ENCODE peak calls at places on chromosomes 3 and 15, in seven cellular contexts. Y, C, H, L, N, J and B are unnamed samples.

GRCh38 chr3:32596926-32597369 is 26.3 kb upstream of the DYNC1LI1 start:
- DNase-seq in C (no peak), Y (no peak), J (no peak), H (peak), N (no peak), L (no peak), B (no peak)

GRCh38 chr15:44738340-44738984 is 2.1 kb downstream of the TRIM69 start:
- DNase-seq in J (peak), Y (no peak), H (peak), C (peak), L (peak), N (no peak), B (peak)

GRCh38 chr3:137012097-137012501 is 54.3 kb downstream of the IL20RB start:
- DNase-seq in N (no peak), H (no peak), J (no peak), Y (no peak), C (no peak), L (no peak), B (no peak)

GRCh38 chr3:187112934-187113793 is 26.1 kb downstream of the RPL39L start:
- DNase-seq in L (peak), N (no peak), C (peak), J (peak), Y (no peak), H (peak), B (no peak)

GRCh38 chr3:9727041-9727595 is 4.4 kb upstream of the BRPF1 start:
- DNase-seq in C (peak), N (peak), J (peak), H (peak), L (peak), Y (no peak), B (no peak)

GRCh38 chr3:171384101-171384891 is 75.9 kb downstream of the TNIK start:
- DNase-seq in Y (no peak), H (no peak), J (no peak), L (no peak), C (no peak), N (no peak), B (no peak)

GRCh38 chr3:24523988-24524727 is 29.5 kb upstream of the THRB start:
- DNase-seq in C (no peak), Y (no peak), J (no peak), H (no peak), N (no peak), L (no peak), B (no peak)

GRCh38 chr3:28317438-28318022 is 31.0 kb upstream of the ZCWPW2 start:
- DNase-seq in L (peak), J (peak), N (no peak), C (peak), H (peak), Y (no peak), B (peak)

GRCh38 chr15:39199076-39199475 is 381.8 kb upstream of the THBS1 start:
- DNase-seq in H (no peak), L (no peak), J (no peak), Y (no peak), C (peak), N (no peak), B (no peak)

GRCh38 chr15:33639968-33640367 is 328.3 kb upstream of the CHRM5 start:
- DNase-seq in H (no peak), N (no peak), J (no peak), L (no peak), C (peak), Y (no peak), B (no peak)

GRCh38 chr3:139134678-139135372 is 90.1 kb upstream of the PRR23C start:
- DNase-seq in Y (no peak), J (no peak), N (no peak), H (peak), C (no peak), L (no peak), B (no peak)

GRCh38 chr15:84391191-84391590 is 155.6 kb downstream of the GOLGA6L4 start:
- DNase-seq in L (no peak), H (no peak), C (no peak), N (no peak), J (no peak), Y (no peak), B (no peak)

GRCh38 chr15:95647878-95648277 is 682.6 kb upstream of the NR2F2 start:
- DNase-seq in L (no peak), C (no peak), H (no peak), N (no peak), J (no peak), Y (no peak), B (no peak)

GRCh38 chr3:161273589-161274218 is 52.6 kb downstream of the NMD3 start:
- DNase-seq in Y (no peak), H (peak), C (peak), N (no peak), J (peak), L (peak), B (peak)

GRCh38 chr3:13579089-13579488 is 30.2 kb downstream of the FBLN2 start:
- DNase-seq in C (no peak), H (peak), N (no peak), J (no peak), Y (no peak), L (no peak), B (no peak)

GRCh38 chr3:14206548-14207177 is 28.0 kb downstream of the LSM3 start:
- DNase-seq in C (no peak), L (no peak), H (peak), J (peak), Y (no peak), N (no peak), B (peak)

GRCh38 chr3:34683851-34684250 is 885.4 kb downstream of the PDCD6IP start:
- DNase-seq in H (peak), L (no peak), N (peak), J (peak), Y (peak), C (peak), B (peak)

GRCh38 chr3:42801048-42801620 is 3.2 kb downstream of the HIGD1A start:
- DNase-seq in J (no peak), C (no peak), N (no peak), H (no peak), Y (no peak), L (no peak), B (no peak)

GRCh38 chr3:143263844-143264243 is 144.3 kb downstream of the CHST2 start:
- DNase-seq in H (no peak), C (no peak), J (no peak), L (no peak), N (no peak), Y (no peak), B (no peak)

GRCh38 chr3:25448750-25449684 is 21.0 kb downstream of the RARB start:
- DNase-seq in C (peak), L (no peak), H (peak), J (peak), N (no peak), Y (no peak), B (peak)

GRCh38 chr15:60213377-60214010 is 184.3 kb downstream of the ANXA2 start:
- DNase-seq in Y (no peak), L (no peak), J (no peak), H (no peak), C (no peak), N (no peak), B (no peak)

GRCh38 chr3:188306435-188306980 is 152.6 kb downstream of the LPP start:
- DNase-seq in Y (no peak), C (no peak), H (no peak), J (no peak), N (no peak), L (no peak), B (no peak)

GRCh38 chr3:170144437-170144843 is 37.1 kb downstream of the PHC3 start:
- DNase-seq in L (no peak), N (no peak), H (no peak), C (no peak), J (no peak), Y (peak), B (no peak)

GRCh38 chr15:99320374-99321215 is 69.3 kb downstream of the LRRC28 start:
- DNase-seq in C (no peak), Y (no peak), J (no peak), N (no peak), L (no peak), H (no peak), B (no peak)

GRCh38 chr15:70186152-70186551 is 88.4 kb upstream of the TLE3 start:
- DNase-seq in J (no peak), H (no peak), Y (no peak), C (no peak), L (no peak), N (no peak), B (no peak)

GRCh38 chr3:159637895-159638542 is 350.6 kb upstream of the IL12A start:
- DNase-seq in Y (no peak), H (no peak), C (no peak), L (peak), N (no peak), J (no peak), B (no peak)

GRCh38 chr3:128296469-128297251 is 143.4 kb downstream of the EEFSEC start:
- DNase-seq in C (no peak), N (no peak), J (no peak), Y (no peak), H (no peak), L (no peak), B (no peak)

GRCh38 chr3:134485075-134485536 is 679 bp downstream of the ANAPC13 start:
- DNase-seq in J (peak), L (no peak), H (peak), C (peak), Y (no peak), N (no peak), B (peak)

GRCh38 chr3:179666436-179667035 is 13.7 kb downstream of the USP13 start:
- DNase-seq in C (peak), H (no peak), Y (no peak), J (no peak), N (no peak), L (no peak), B (no peak)

GRCh38 chr15:57160823-57161560 is 215.3 kb upstream of the CGNL1 start:
- DNase-seq in C (no peak), N (no peak), H (no peak), L (no peak), J (no peak), Y (no peak), B (no peak)

GRCh38 chr3:126170073-126170916 is 10.1 kb downstream of the ALDH1L1 start:
- DNase-seq in C (no peak), Y (no peak), L (no peak), H (peak), N (no peak), J (no peak), B (no peak)

GRCh38 chr15:49927462-49927861 is 191.6 kb downstream of the ATP8B4 start:
- DNase-seq in H (no peak), L (no peak), C (no peak), J (no peak), N (no peak), Y (no peak), B (peak)

GRCh38 chr15:25169318-25169717 is 214.5 kb downstream of the SNRPN start:
- DNase-seq in J (no peak), N (no peak), Y (no peak), L (no peak), C (no peak), H (no peak), B (no peak)

GRCh38 chr15:66898656-66899402 is 166.6 kb upstream of the SMAD3 start:
- DNase-seq in J (no peak), C (no peak), Y (no peak), N (no peak), L (no peak), H (no peak), B (no peak)

GRCh38 chr15:47404877-47405276 is 312.4 kb upstream of the SEMA6D start:
- DNase-seq in C (no peak), N (no peak), H (no peak), J (no peak), Y (no peak), L (no peak), B (no peak)

DNA sequence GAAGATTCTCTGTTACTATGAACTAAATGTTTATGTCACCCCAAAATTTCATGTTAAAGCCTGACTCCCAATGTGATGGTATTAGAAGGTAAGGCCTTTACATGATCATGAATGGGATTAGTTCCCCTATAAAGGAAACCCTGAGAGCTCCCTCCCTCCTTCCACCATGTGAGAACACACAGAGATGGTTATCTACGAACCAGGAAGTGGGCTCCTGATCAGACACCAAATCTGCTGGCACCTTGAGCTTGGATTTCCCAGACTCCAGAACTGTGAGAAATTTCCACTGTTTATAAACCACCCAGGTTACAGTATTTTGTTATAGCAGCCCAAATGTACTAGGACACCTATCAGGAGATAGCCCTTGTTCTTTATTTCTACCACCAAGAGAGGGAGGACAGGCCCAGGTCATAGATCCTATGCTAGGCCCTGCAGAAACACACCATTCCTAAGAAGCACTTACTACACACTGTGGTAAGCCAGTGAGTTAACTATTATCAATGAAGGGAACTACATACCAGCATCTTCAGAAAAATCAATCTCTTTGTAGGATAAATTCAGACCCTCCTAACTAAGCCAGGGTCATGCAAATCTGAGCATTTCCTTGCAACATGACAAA is 59.0 kb downstream of the PRKAR2A start:
- DNase-seq in C (no peak), J (no peak), Y (no peak), H (no peak), N (no peak), L (no peak), B (peak)
- TF ChIP-seq JUND in C (no peak), J (no peak), Y (no peak), H (no peak), N (no peak), L (no peak), B (no peak)

GRCh38 chr15:35912196-35912595 is 366.2 kb upstream of the DPH6 start:
- DNase-seq in H (no peak), N (no peak), C (peak), Y (no peak), L (no peak), J (no peak), B (no peak)
- TF ChIP-seq JUND in H (no peak), N (no peak), C (no peak), Y (no peak), L (no peak), J (no peak), B (no peak)

DNA sequence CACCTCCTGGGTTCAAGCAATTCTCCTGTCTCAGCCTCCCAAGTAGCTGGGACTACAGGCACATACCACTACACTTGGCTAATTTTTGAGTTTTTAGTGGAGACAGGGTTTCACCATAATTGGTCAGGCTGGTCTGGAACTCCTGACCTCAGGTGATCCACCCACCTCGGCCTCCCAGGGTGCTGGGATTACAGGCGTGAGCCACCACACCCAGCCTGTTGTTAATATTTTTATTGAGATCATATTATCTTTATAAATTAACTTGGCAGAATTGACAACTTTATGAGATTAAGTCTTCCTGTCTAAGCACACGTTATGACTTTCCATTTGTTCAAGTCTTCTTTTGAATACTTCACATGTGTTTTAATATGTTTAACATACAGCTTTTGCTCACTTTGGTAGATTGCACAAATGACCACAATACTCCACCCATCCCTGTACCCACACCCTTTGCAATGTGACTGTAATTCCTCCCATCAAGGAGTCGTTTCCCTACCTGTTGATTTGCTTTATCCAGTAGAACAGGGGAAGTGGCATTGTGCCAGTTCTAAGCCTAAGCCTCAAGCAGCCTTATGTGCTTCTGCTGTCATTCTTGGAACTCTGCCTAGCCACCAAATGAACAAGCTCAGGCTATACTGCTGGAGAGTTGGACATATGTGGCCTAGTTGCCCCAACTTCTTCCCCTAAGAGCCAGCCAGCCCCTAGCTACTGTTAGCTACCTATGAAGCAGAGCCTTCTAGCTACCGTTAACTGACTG is 8.2 kb downstream of the XYLB start:
- DNase-seq in C (no peak), N (no peak), J (no peak), H (peak), L (no peak), Y (no peak), B (peak)
- TF ChIP-seq JUND in C (no peak), N (no peak), J (no peak), H (no peak), L (no peak), Y (no peak), B (no peak)

DNA sequence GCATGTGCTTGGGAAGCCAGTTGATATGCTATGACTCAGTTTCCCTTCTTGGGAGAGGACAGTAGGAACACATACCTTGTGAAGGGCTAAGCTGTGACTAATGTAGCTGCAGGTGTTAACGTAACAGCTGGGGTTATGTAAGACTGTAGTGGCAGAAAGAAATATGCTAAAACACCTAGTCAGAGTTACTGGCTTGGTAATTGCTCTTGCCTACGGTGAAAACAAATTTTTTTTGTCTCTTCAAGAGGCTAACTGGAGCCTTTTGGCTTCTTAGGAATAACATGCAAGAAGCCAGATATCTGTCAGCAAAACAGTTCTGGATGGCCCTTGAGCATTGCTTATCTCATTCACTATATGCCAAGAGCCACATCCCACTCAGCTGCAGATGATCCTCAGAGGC is 1.4 kb downstream of the MAPKBP1 start:
- DNase-seq in N (no peak), J (no peak), L (no peak), Y (no peak), H (peak), C (no peak), B (no peak)
- TF ChIP-seq JUND in N (no peak), J (no peak), L (no peak), Y (no peak), H (no peak), C (no peak), B (no peak)

GRCh38 chr3:156317457-156317856 is 197.1 kb downstream of the KCNAB1 start:
- DNase-seq in J (peak), C (no peak), H (no peak), L (peak), Y (no peak), N (no peak), B (no peak)
- TF ChIP-seq JUND in J (no peak), C (peak), H (peak), L (peak), Y (no peak), N (peak), B (no peak)